ENCODE peak calls at places on chromosomes 12 and 14, in six cellular contexts. W, Y, S, A, Z and H are unnamed samples.

GRCh38 chr12:9943244-9943643 is 11.1 kb upstream of the CLEC2A start:
- DNase-seq in Z (no peak), A (no peak), Y (no peak), S (peak; percentile 83), W (no peak), H (no peak)

GRCh38 chr12:33825442-33825841 is 196.9 kb upstream of the ALG10 start:
- DNase-seq in Y (no peak), Z (no peak), S (no peak), A (no peak), W (no peak), H (no peak)

GRCh38 chr12:78959556-78959955 is 95.0 kb downstream of the SYT1 start:
- DNase-seq in S (no peak), W (no peak), Z (no peak), Y (no peak), A (no peak), H (no peak)

GRCh38 chr12:92505373-92506340 is 197.1 kb upstream of the PLEKHG7 start:
- DNase-seq in Y (peak; percentile 52), W (peak; percentile 74), Z (peak; percentile 92), S (peak; percentile 83), A (peak; percentile 12), H (peak; percentile 54)

GRCh38 chr12:64171715-64172114 is 50.4 kb downstream of the KICS2 start:
- DNase-seq in Y (no peak), W (no peak), A (no peak), S (no peak), Z (no peak), H (no peak)

GRCh38 chr14:64391986-64392385 is 3.8 kb downstream of the MTHFD1 start:
- DNase-seq in S (no peak), Z (no peak), A (no peak), W (no peak), Y (no peak), H (no peak)

GRCh38 chr12:27123642-27124041 is 41.3 kb upstream of the C12orf71 start:
- DNase-seq in Y (no peak), S (no peak), A (no peak), Z (no peak), W (no peak), H (no peak)

GRCh38 chr14:94775875-94776217 is 5.9 kb upstream of the GSC start:
- DNase-seq in W (no peak), Z (no peak), Y (no peak), A (no peak), S (no peak), H (no peak)

GRCh38 chr12:50569321-50569720 is 64.5 kb downstream of the DIP2B start:
- DNase-seq in Z (no peak), W (peak; percentile 46), S (no peak), A (no peak), Y (no peak), H (no peak)

GRCh38 chr14:70162353-70162752 is 26.4 kb downstream of the SLC8A3 start:
- DNase-seq in A (no peak), Y (no peak), S (no peak), Z (no peak), W (no peak), H (no peak)

GRCh38 chr12:70920891-70921290 is 353 bp upstream of the PTPRR start:
- DNase-seq in W (peak; percentile 8), A (no peak), Z (no peak), S (no peak), Y (no peak), H (no peak)

GRCh38 chr14:105249175-105250007 is 1.1 kb downstream of the BTBD6 start:
- DNase-seq in Y (no peak), W (no peak), A (no peak), S (no peak), Z (no peak), H (no peak)

GRCh38 chr12:24081092-24081529 is 131.6 kb upstream of the SOX5 start:
- DNase-seq in Z (no peak), S (no peak), A (no peak), W (no peak), Y (no peak), H (no peak)

GRCh38 chr14:56650977-56651376 is 71.4 kb downstream of the TMEM260 start:
- DNase-seq in S (peak; percentile 10), W (no peak), A (no peak), Y (no peak), Z (no peak), H (no peak)

GRCh38 chr14:77322951-77323350 is 2.1 kb downstream of the GSTZ1 start:
- DNase-seq in Y (no peak), A (no peak), S (no peak), W (no peak), Z (no peak), H (no peak)

GRCh38 chr12:53047221-53048032 is 2.4 kb upstream of the TNS2 start:
- DNase-seq in A (peak; percentile 44), W (peak; percentile 76), S (peak; percentile 93), Y (peak; percentile 65), Z (peak; percentile 87), H (peak; percentile 77)